ENCODE peak calls at places on chromosomes 5 and 9, in ten cellular contexts. K is heart left ventricle; N is tibial artery; G is HL-60; H is effector memory CD4-positive, alpha-beta T cell; F is IMR-90; L is spleen; E is esophagus squamous epithelium; S is left ventricle myocardium inferior; U is endothelial cell of umbilical vein. X is an unnamed sample. For H3K27me3, the result is how much of the 10 kb centered on the place peaks cover.

GRCh38 chr5:132629230-132629944 is 28.6 kb upstream of the IL13 start:
- DNase-seq in S (no peak), U (peak), F (no peak), E (no peak), K (no peak), L (no peak), G (no peak), H (no peak), N (no peak), X (no peak)

GRCh38 chr5:80837679-80838078 is 122.5 kb upstream of the RASGRF2 start:
- DNase-seq in F (no peak), H (no peak), G (no peak), S (no peak), U (no peak), E (no peak), K (no peak), N (no peak), L (no peak), X (no peak)

GRCh38 chr5:98940586-98940985 is 11.8 kb upstream of the CHD1 start:
- DNase-seq in L (no peak), F (peak), G (no peak), E (no peak), K (no peak), U (peak), S (no peak), N (no peak), H (no peak), X (no peak)

GRCh38 chr5:129670944-129671343 is 77.0 kb upstream of the MINAR2 start:
- DNase-seq in H (no peak), G (no peak), N (no peak), K (no peak), F (peak), S (no peak), E (no peak), L (no peak), U (peak), X (no peak)

GRCh38 chr9:32251539-32251938 is 132.9 kb upstream of the ACO1 start:
- DNase-seq in E (no peak), S (no peak), N (no peak), G (peak), U (peak), H (no peak), K (peak), L (no peak), F (peak), X (no peak)

GRCh38 chr9:135857371-135857786 is 50.0 kb downstream of the CAMSAP1 start:
- DNase-seq in U (peak), N (no peak), G (no peak), F (peak), E (no peak), H (no peak), S (no peak), L (no peak), K (no peak), X (no peak)

GRCh38 chr5:53087596-53087995 is 22.0 kb downstream of the MOCS2 start:
- DNase-seq in H (no peak), E (no peak), U (no peak), G (no peak), N (no peak), S (no peak), F (no peak), K (no peak), L (no peak), X (no peak)

GRCh38 chr9:33750307-33750838 is 45.0 kb upstream of the PRSS3 start:
- DNase-seq in N (no peak), F (peak), U (no peak), E (no peak), K (no peak), G (no peak), L (no peak), S (no peak), H (no peak), X (no peak)

GRCh38 chr5:139038618-139039305 is 159.4 kb downstream of the SIL1 start:
- DNase-seq in G (no peak), N (no peak), H (no peak), S (no peak), E (no peak), F (no peak), K (no peak), L (no peak), U (no peak), X (no peak)

GRCh38 chr9:128128836-128129590 is 1.5 kb upstream of the PTGES2 start:
- DNase-seq in S (no peak), K (no peak), G (no peak), H (no peak), N (no peak), E (no peak), U (no peak), F (no peak), L (peak), X (no peak)

GRCh38 chr5:110342683-110343082 is 383.8 kb downstream of the TMEM232 start:
- DNase-seq in S (no peak), U (no peak), N (peak), H (no peak), G (no peak), K (no peak), E (no peak), F (no peak), L (no peak), X (no peak)

GRCh38 chr9:98783518-98784226 is 12.7 kb downstream of the ANKS6 start:
- DNase-seq in S (no peak), K (no peak), U (no peak), L (no peak), E (no peak), H (no peak), G (no peak), F (no peak), N (no peak), X (no peak)

GRCh38 chr9:125472562-125472925 is 210.9 kb downstream of the GAPVD1 start:
- DNase-seq in L (no peak), G (no peak), H (no peak), S (no peak), E (no peak), N (no peak), U (no peak), F (no peak), K (no peak), X (no peak)
- H3K27ac ChIP-seq in L (no peak), G (no peak), H (no peak), S (peak), E (peak), N (peak), U (no peak), F (no peak), K (peak), X (no peak)

GRCh38 chr5:1226839-1227238 is 1.7 kb downstream of the SLC6A18 start:
- DNase-seq in K (no peak), N (no peak), G (no peak), L (no peak), U (no peak), S (no peak), E (no peak), H (no peak), F (no peak), X (no peak)
- H3K27me3 ChIP-seq in K (under half), N (half or more), G (under half), L (half or more), U (under half), S (half or more), E (under half), H (under half), F (under half), X (under half)

GRCh38 chr9:130173462-130173876 is 1.3 kb downstream of the NCS1 start:
- DNase-seq in N (peak), H (no peak), E (no peak), K (no peak), S (no peak), U (no peak), F (peak), G (no peak), L (no peak), X (no peak)
- H3K4me3 ChIP-seq in N (peak), H (peak), E (peak), K (peak), S (peak), U (peak), F (peak), G (no peak), L (peak), X (peak)

DNA sequence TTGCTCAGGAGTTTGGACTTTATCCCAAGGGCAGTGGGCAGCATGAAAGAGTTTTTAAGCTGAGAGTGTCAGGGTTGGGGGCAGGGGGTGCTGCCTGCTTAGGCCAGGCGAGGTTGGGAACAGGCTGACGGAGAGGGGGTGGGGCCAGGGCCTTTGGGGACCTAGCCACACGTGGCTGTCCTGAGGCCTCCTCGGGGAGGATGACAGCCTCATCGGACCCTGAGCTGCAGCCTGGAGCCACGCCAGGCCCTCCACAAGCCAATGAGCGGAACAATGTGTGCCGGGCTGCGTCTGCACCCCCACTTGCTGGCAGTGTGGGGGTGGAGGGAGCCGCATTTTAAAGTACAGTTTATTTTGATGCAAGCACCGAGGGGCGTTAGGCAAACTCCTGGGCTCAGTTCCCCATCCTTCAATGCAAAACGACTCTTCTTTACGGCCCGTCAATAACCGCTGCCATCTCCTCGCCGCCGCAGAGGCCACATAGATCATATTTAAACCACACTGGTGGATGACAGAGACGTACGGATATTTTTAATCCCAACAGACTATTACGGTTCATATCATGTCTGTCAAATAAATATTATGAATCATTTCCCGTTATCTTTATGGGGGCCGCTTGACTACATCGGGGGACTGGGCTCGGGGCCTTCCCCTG is 5.2 kb upstream of the RXRA start:
- DNase-seq in K (no peak), L (peak), G (no peak), N (peak), F (no peak), S (peak), U (no peak), E (no peak), H (no peak), X (no peak)
- H3K27ac ChIP-seq in K (no peak), L (peak), G (no peak), N (no peak), F (no peak), S (no peak), U (no peak), E (no peak), H (no peak), X (no peak)

DNA sequence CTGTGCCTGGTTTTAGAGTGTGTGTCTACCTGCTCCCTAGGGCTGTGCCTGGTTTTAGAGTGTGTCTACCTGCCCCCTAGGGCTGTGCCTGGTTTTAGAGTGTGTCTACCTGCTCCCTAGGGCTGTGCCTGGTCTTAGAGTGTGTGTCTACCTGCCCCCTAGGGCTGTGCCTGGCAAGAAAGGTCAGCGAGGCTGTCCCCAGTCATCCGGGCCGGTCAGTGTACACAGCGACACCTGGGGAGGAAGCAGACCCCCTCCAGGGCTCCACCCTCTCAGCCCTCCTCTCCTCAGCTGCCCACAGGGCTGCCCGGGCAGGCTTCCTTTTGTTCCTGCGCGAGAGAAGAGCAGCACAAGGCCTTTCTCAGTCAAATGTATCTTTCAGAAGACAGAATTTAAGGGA is 4.1 kb downstream of the NRARP start:
- DNase-seq in H (no peak), G (no peak), E (no peak), U (no peak), L (no peak), F (no peak), S (no peak), K (no peak), N (no peak), X (no peak)
- H3K27me3 ChIP-seq in H (half or more), G (under half), E (under half), U (under half), L (half or more), F (under half), S (half or more), K (under half), N (half or more), X (under half)

GRCh38 chr5:31273631-31274378 is 80.3 kb downstream of the CDH6 start:
- DNase-seq in L (no peak), S (no peak), E (no peak), U (no peak), F (no peak), G (no peak), N (no peak), K (no peak), H (no peak), X (no peak)
- H3K4me3 ChIP-seq in L (peak), S (peak), E (peak), U (no peak), F (peak), G (no peak), N (peak), K (peak), H (no peak), X (peak)

GRCh38 chr9:133133680-133134418 is 12.8 kb upstream of the RALGDS start:
- DNase-seq in E (peak), S (peak), F (peak), K (peak), U (peak), L (peak), N (peak), G (no peak), H (peak), X (peak)

GRCh38 chr9:133137451-133138231 is 16.6 kb upstream of the RALGDS start:
- DNase-seq in L (no peak), F (no peak), S (peak), N (no peak), E (no peak), G (no peak), K (no peak), U (no peak), H (no peak), X (no peak)

GRCh38 chr9:133132174-133132573 is 11.1 kb upstream of the RALGDS start:
- DNase-seq in F (no peak), H (no peak), E (no peak), N (no peak), K (no peak), L (no peak), G (no peak), S (no peak), U (no peak), X (no peak)

GRCh38 chr9:133135193-133135745 is 14.2 kb upstream of the RALGDS start:
- DNase-seq in G (no peak), E (no peak), N (peak), S (no peak), U (peak), F (peak), K (peak), H (peak), L (no peak), X (peak)

DNA sequence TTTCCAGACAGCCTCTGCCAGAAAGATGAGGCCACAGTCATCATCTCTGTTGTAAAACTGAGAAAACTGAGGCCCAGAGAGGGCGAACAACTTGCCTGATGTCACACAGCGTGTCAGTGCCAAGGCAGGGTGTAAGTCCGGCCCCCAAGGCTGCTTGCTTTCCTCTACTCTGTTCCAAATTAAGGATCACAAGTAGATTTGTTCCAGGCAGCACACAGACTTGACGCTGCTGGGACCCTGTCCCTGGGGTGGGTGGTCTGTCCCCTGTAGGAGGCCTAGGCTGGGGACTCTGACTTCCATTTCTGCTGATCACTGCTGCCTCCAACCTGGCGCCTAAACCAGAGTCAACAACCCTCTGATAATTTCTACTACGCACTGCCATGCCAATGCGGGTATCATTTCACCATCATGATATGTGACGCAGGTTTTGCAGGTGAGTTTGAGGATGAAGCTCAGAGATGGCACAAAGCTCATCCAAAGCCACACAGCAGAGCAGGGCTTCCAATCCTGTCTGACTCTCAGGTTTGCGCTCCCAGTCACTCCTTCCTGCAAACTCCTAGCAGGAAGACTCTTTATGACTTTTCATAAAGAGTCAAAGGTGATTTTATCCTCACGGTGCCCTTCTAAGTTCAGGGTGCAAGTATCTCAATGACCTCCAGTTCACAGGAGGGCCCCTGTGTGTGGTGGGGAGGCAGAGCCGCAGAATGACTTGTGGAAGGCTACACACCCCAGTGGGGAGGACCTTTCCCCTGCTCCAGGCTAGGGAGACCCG is 13.6 kb upstream of the RALGDS start:
- DNase-seq in F (no peak), U (no peak), K (no peak), S (no peak), E (no peak), N (no peak), H (no peak), G (no peak), L (no peak), X (no peak)
- H3K27ac ChIP-seq in F (peak), U (peak), K (peak), S (peak), E (peak), N (peak), H (peak), G (peak), L (peak), X (peak)

GRCh38 chr5:168831438-168831837 is 252.3 kb upstream of the PANK3 start:
- DNase-seq in F (no peak), H (no peak), S (no peak), E (no peak), L (no peak), G (no peak), U (no peak), N (no peak), K (no peak), X (no peak)

GRCh38 chr5:168829922-168830417 is 250.8 kb upstream of the PANK3 start:
- DNase-seq in L (no peak), N (no peak), K (no peak), F (no peak), U (no peak), H (no peak), G (no peak), S (no peak), E (no peak), X (no peak)

GRCh38 chr5:168829044-168829443 is 249.9 kb upstream of the PANK3 start:
- DNase-seq in U (no peak), E (no peak), N (no peak), G (no peak), S (no peak), H (no peak), L (no peak), K (no peak), F (no peak), X (no peak)

GRCh38 chr5:168833383-168833782 is 254.2 kb upstream of the PANK3 start:
- DNase-seq in K (no peak), E (no peak), S (no peak), G (no peak), H (no peak), U (no peak), N (no peak), F (no peak), L (no peak), X (no peak)

DNA sequence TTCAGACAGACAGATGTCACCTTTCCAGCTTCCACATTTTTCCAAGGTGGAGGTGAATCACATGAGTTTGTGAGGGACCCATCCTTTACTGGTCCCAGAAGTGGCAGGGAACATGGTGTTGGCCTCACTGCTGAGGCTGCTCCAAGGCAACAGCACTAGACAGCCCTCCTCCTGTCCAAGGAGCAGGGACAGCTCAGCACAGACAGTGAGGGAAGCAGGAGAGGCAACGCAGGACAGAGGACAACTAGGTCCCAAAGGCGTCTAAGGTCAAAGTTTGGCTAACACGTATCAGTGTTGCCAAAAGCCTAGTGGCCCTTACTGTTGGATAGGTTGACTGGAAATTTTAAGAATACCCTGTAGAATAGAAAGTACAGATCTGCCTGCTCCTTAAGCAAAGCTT is 251.7 kb upstream of the PANK3 start:
- DNase-seq in N (no peak), H (no peak), S (no peak), F (no peak), K (no peak), E (no peak), U (no peak), G (no peak), L (no peak), X (no peak)
- H3K27me3 ChIP-seq in N (under half), H (under half), S (under half), F (under half), K (under half), E (under half), U (under half), G (under half), L (under half), X (under half)

GRCh38 chr5:157670662-157671591 is at the start of gene C5orf52:
- DNase-seq in H (no peak), G (peak), N (no peak), E (no peak), F (peak), L (peak), U (peak), K (peak), S (peak), X (no peak)
- H3K4me3 ChIP-seq in H (peak), G (peak), N (peak), E (peak), F (peak), L (peak), U (peak), K (peak), S (peak), X (peak)

X was measured in thoracic aorta.